ENCODE peak calls at places on chromosomes 13 and 19, in six cellular contexts. One of them, this sample, is unnamed.

GRCh38 chr19:39923862-39924261 is 10.6 kb downstream of the FCGBP start:
- DNase-seq in NB4: no peak
- DNase-seq in lower leg skin: no peak
- DNase-seq in body of pancreas: no peak
- DNase-seq in A549: no peak
- DNase-seq in GM12878: no peak
- DNase-seq in this sample: no peak

GRCh38 chr19:13165091-13165997 is 15.1 kb downstream of the IER2 start:
- DNase-seq in GM12878: no peak
- DNase-seq in NB4: no peak
- DNase-seq in A549: no peak
- DNase-seq in body of pancreas: no peak
- DNase-seq in lower leg skin: no peak
- DNase-seq in this sample: no peak

GRCh38 chr13:91242652-91243051 is 104.8 kb upstream of the MIR17HG start:
- DNase-seq in A549: no peak
- DNase-seq in GM12878: no peak
- DNase-seq in body of pancreas: no peak
- DNase-seq in NB4: no peak
- DNase-seq in lower leg skin: no peak
- DNase-seq in this sample: no peak

GRCh38 chr19:3983936-3984583 is 1.2 kb downstream of the EEF2 start:
- DNase-seq in GM12878: no peak
- DNase-seq in NB4: peak; percentile 56
- DNase-seq in body of pancreas: peak; percentile 39
- DNase-seq in lower leg skin: no peak
- DNase-seq in A549: no peak
- DNase-seq in this sample: no peak

GRCh38 chr13:26996965-26997752 is 174.5 kb downstream of the USP12 start:
- DNase-seq in body of pancreas: no peak
- DNase-seq in A549: no peak
- DNase-seq in lower leg skin: no peak
- DNase-seq in NB4: peak; percentile 98
- DNase-seq in GM12878: peak; percentile 77
- DNase-seq in this sample: no peak

GRCh38 chr19:33724021-33724722 is 72.5 kb upstream of the KCTD15 start:
- DNase-seq in A549: no peak
- DNase-seq in lower leg skin: no peak
- DNase-seq in NB4: no peak
- DNase-seq in body of pancreas: no peak
- DNase-seq in GM12878: no peak
- DNase-seq in this sample: no peak

GRCh38 chr19:29715695-29716581 is 877 bp upstream of the C19orf12 start:
- DNase-seq in lower leg skin: no peak
- DNase-seq in body of pancreas: peak; percentile 17
- DNase-seq in A549: no peak
- DNase-seq in NB4: peak; percentile 44
- DNase-seq in GM12878: no peak
- DNase-seq in this sample: no peak

GRCh38 chr13:113647351-113648217 is 10.4 kb downstream of the ATP4B start:
- DNase-seq in NB4: no peak
- DNase-seq in lower leg skin: peak; percentile 96
- DNase-seq in A549: peak; percentile 5
- DNase-seq in body of pancreas: peak; percentile 98
- DNase-seq in GM12878: no peak
- DNase-seq in this sample: peak; percentile 84

GRCh38 chr19:49333426-49334288 is 1.5 kb upstream of the CD37 start:
- DNase-seq in body of pancreas: peak; percentile 11
- DNase-seq in NB4: peak; percentile 19
- DNase-seq in A549: no peak
- DNase-seq in lower leg skin: peak; percentile 83
- DNase-seq in GM12878: peak; percentile 84
- DNase-seq in this sample: peak; percentile 34

GRCh38 chr13:72221276-72221962 is 354.4 kb upstream of the DACH1 start:
- DNase-seq in GM12878: no peak
- DNase-seq in lower leg skin: peak; percentile 82
- DNase-seq in NB4: peak; percentile 48
- DNase-seq in A549: peak; percentile 3
- DNase-seq in body of pancreas: peak; percentile 69
- DNase-seq in this sample: no peak

GRCh38 chr13:30314069-30314468 is 6.7 kb upstream of the KATNAL1 start:
- DNase-seq in body of pancreas: no peak
- DNase-seq in NB4: no peak
- DNase-seq in GM12878: no peak
- DNase-seq in lower leg skin: no peak
- DNase-seq in A549: no peak
- DNase-seq in this sample: no peak

GRCh38 chr19:38213911-38214625 is 10.0 kb downstream of the DPF1 start:
- DNase-seq in NB4: peak; percentile 64
- DNase-seq in lower leg skin: no peak
- DNase-seq in body of pancreas: no peak
- DNase-seq in GM12878: peak; percentile 33
- DNase-seq in A549: no peak
- DNase-seq in this sample: no peak

GRCh38 chr13:25347156-25347555 is 24.6 kb upstream of the ATP8A2 start:
- DNase-seq in GM12878: no peak
- DNase-seq in lower leg skin: no peak
- DNase-seq in A549: no peak
- DNase-seq in NB4: no peak
- DNase-seq in body of pancreas: no peak
- DNase-seq in this sample: no peak

GRCh38 chr19:39963860-39964259 is 7.1 kb upstream of the PSMC4 start:
- DNase-seq in NB4: no peak
- DNase-seq in A549: no peak
- DNase-seq in body of pancreas: no peak
- DNase-seq in GM12878: no peak
- DNase-seq in lower leg skin: no peak
- DNase-seq in this sample: no peak

GRCh38 chr19:16324384-16325160 is at the start of gene KLF2:
- DNase-seq in A549: peak; percentile 80
- DNase-seq in NB4: peak; percentile 91
- DNase-seq in GM12878: no peak
- DNase-seq in lower leg skin: peak; percentile 98
- DNase-seq in body of pancreas: peak; percentile 89
- DNase-seq in this sample: peak; percentile 85

GRCh38 chr13:53069800-53070199 is 41.2 kb downstream of the OLFM4 start:
- DNase-seq in A549: no peak
- DNase-seq in NB4: no peak
- DNase-seq in GM12878: no peak
- DNase-seq in body of pancreas: no peak
- DNase-seq in lower leg skin: no peak
- DNase-seq in this sample: no peak

GRCh38 chr13:45950343-45950995 is 98.9 kb upstream of the SIAH3 start:
- DNase-seq in NB4: peak; percentile 21
- DNase-seq in GM12878: no peak
- DNase-seq in body of pancreas: no peak
- DNase-seq in A549: no peak
- DNase-seq in lower leg skin: no peak
- DNase-seq in this sample: no peak

GRCh38 chr13:104962411-104962810 is 1573.1 kb downstream of the EFNB2 start:
- DNase-seq in lower leg skin: no peak
- DNase-seq in body of pancreas: no peak
- DNase-seq in GM12878: no peak
- DNase-seq in NB4: no peak
- DNase-seq in A549: no peak
- DNase-seq in this sample: no peak

GRCh38 chr19:38656171-38656981 is 8.9 kb downstream of the ACTN4 start:
- DNase-seq in lower leg skin: no peak
- DNase-seq in GM12878: no peak
- DNase-seq in A549: no peak
- DNase-seq in NB4: peak; percentile 61
- DNase-seq in body of pancreas: no peak
- DNase-seq in this sample: no peak

GRCh38 chr19:41541990-41542584 is 33.9 kb upstream of the CEACAM21 start:
- DNase-seq in NB4: peak; percentile 63
- DNase-seq in A549: peak; percentile 69
- DNase-seq in body of pancreas: peak; percentile 52
- DNase-seq in GM12878: no peak
- DNase-seq in lower leg skin: peak; percentile 91
- DNase-seq in this sample: no peak

GRCh38 chr19:10214784-10215183 is 16.3 kb downstream of the S1PR2 start:
- DNase-seq in A549: no peak
- DNase-seq in body of pancreas: no peak
- DNase-seq in NB4: no peak
- DNase-seq in lower leg skin: no peak
- DNase-seq in GM12878: no peak
- DNase-seq in this sample: no peak

GRCh38 chr13:38685974-38686571 is 804 bp upstream of the FREM2 start:
- DNase-seq in GM12878: no peak
- DNase-seq in body of pancreas: peak; percentile 18
- DNase-seq in A549: no peak
- DNase-seq in NB4: no peak
- DNase-seq in lower leg skin: no peak
- DNase-seq in this sample: no peak

GRCh38 chr13:112959206-112959605 is 9.8 kb upstream of the MCF2L start:
- DNase-seq in A549: no peak
- DNase-seq in lower leg skin: peak; percentile 82
- DNase-seq in GM12878: no peak
- DNase-seq in body of pancreas: no peak
- DNase-seq in NB4: no peak
- DNase-seq in this sample: peak; percentile 35

GRCh38 chr13:40679586-40679985 is 13.1 kb upstream of the FOXO1 start:
- DNase-seq in lower leg skin: no peak
- DNase-seq in A549: no peak
- DNase-seq in NB4: no peak
- DNase-seq in GM12878: no peak
- DNase-seq in body of pancreas: no peak
- DNase-seq in this sample: no peak

GRCh38 chr19:34808566-34808965 is 35.6 kb upstream of the ZNF599 start:
- DNase-seq in A549: no peak
- DNase-seq in NB4: no peak
- DNase-seq in lower leg skin: no peak
- DNase-seq in body of pancreas: no peak
- DNase-seq in GM12878: no peak
- DNase-seq in this sample: no peak

GRCh38 chr13:99151516-99151915 is 49.1 kb upstream of the UBAC2 start:
- DNase-seq in lower leg skin: no peak
- DNase-seq in A549: peak; percentile 50
- DNase-seq in GM12878: no peak
- DNase-seq in body of pancreas: no peak
- DNase-seq in NB4: peak; percentile 53
- DNase-seq in this sample: no peak

GRCh38 chr19:30089086-30089665 is 147.1 kb downstream of the URI1 start:
- DNase-seq in lower leg skin: no peak
- DNase-seq in GM12878: no peak
- DNase-seq in body of pancreas: no peak
- DNase-seq in NB4: no peak
- DNase-seq in A549: no peak
- DNase-seq in this sample: no peak

GRCh38 chr19:51971624-51972023 is 15.0 kb downstream of the ZNF350 start:
- DNase-seq in lower leg skin: no peak
- DNase-seq in A549: no peak
- DNase-seq in body of pancreas: no peak
- DNase-seq in GM12878: no peak
- DNase-seq in NB4: peak; percentile 37
- DNase-seq in this sample: no peak

GRCh38 chr19:18848860-18849661 is 17.3 kb downstream of the UPF1 start:
- DNase-seq in lower leg skin: peak; percentile 90
- DNase-seq in NB4: no peak
- DNase-seq in body of pancreas: no peak
- DNase-seq in A549: no peak
- DNase-seq in GM12878: no peak
- DNase-seq in this sample: no peak

GRCh38 chr19:1284293-1284978 is 1.2 kb upstream of the EFNA2 start:
- DNase-seq in body of pancreas: no peak
- DNase-seq in lower leg skin: no peak
- DNase-seq in NB4: no peak
- DNase-seq in GM12878: no peak
- DNase-seq in A549: no peak
- DNase-seq in this sample: no peak
- TF ChIP-seq POLR2A in body of pancreas: no peak
- TF ChIP-seq POLR2A in lower leg skin: no peak
- TF ChIP-seq POLR2A in NB4: no peak
- TF ChIP-seq POLR2A in GM12878: no peak
- TF ChIP-seq POLR2A in A549: no peak
- TF ChIP-seq POLR2A in this sample: no peak

DNA sequence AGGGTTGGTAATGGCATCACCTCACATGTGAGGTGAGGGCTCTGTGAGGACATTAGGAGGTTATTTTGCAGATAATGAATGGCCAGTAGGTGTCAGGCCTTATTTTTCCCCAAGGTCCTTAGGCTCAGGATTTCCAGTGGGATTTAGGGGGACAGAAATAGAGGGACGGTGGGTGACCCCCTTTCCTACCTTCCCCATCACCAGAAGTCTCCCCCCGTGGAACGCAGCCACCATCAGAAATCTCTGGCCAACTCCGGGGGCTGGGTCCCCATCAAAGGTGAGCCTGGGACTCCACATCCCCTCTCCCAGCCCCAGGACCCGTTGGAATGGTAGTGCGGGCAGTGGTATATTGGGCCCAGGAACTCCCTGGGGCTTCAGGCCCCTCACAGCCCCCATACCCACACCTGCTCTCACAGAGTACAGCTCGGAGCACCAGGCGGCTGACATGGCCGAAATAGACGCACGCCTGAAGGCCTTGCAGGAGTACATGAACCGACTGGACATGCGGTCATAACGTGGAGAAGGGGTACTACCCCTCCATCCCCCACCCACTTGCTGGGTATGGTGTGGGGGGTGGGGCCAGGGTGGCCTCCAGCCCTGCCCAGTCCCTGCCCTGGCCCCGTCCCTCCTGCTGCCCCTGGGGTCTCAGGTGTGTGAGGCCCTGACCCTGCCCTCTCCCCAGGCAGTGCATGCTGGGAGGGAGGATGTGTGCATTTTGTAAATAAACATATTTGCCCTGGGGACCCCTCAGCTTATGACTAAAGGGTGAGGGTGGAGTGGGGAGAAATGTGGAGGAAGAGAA is 4.8 kb downstream of the PGLYRP1 start:
- DNase-seq in GM12878: no peak
- DNase-seq in body of pancreas: no peak
- DNase-seq in A549: no peak
- DNase-seq in NB4: peak; percentile 10
- DNase-seq in lower leg skin: no peak
- DNase-seq in this sample: no peak
- TF ChIP-seq CTCF in GM12878: no peak
- TF ChIP-seq CTCF in body of pancreas: no peak
- TF ChIP-seq CTCF in A549: no peak
- TF ChIP-seq CTCF in NB4: no peak
- TF ChIP-seq CTCF in lower leg skin: no peak
- TF ChIP-seq CTCF in this sample: no peak

GRCh38 chr19:43526884-43527859 is at the start of gene ETHE1:
- DNase-seq in body of pancreas: peak; percentile 79
- DNase-seq in NB4: peak; percentile 84
- DNase-seq in GM12878: no peak
- DNase-seq in lower leg skin: peak; percentile 97
- DNase-seq in A549: peak; percentile 89
- DNase-seq in this sample: peak; percentile 63
- TF ChIP-seq POLR2A in body of pancreas: peak; percentile 79
- TF ChIP-seq POLR2A in NB4: no peak
- TF ChIP-seq POLR2A in GM12878: peak; percentile 87
- TF ChIP-seq POLR2A in lower leg skin: no peak
- TF ChIP-seq POLR2A in A549: peak; percentile 96
- TF ChIP-seq POLR2A in this sample: peak; percentile 66

DNA sequence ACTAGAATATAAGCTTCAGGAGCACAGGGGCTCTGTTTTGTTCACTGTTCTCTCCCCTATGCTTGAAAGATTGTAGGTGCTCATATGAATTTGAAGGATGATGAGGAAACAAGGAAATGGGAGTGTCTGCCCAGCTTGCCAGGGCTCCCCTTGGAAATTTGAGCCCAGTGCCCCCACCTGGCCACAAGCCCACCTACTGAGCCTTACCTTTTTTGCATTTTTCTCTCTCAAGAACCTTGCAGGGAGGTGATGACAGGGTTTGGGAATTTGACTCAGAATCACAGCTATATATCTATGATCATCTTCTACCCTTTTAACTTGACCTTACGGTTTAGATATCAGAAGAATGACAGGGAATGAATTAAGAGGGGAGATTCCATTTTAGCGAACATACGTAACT is 33.8 kb downstream of the SERP2 start:
- DNase-seq in body of pancreas: no peak
- DNase-seq in NB4: no peak
- DNase-seq in A549: no peak
- DNase-seq in lower leg skin: no peak
- DNase-seq in GM12878: no peak
- DNase-seq in this sample: no peak
- TF ChIP-seq CTCF in body of pancreas: no peak
- TF ChIP-seq CTCF in NB4: no peak
- TF ChIP-seq CTCF in A549: no peak
- TF ChIP-seq CTCF in lower leg skin: no peak
- TF ChIP-seq CTCF in GM12878: no peak
- TF ChIP-seq CTCF in this sample: no peak

This sample was measured in breast epithelium.